ENCODE peak calls at places on chromosomes 3 and 15, in six cellular contexts. W is suprapubic skin, O is GM23338, F is GM12865, T is BJ, N is AG10803. U is an unnamed sample.

GRCh38 chr15:57683481-57683880 is 23.0 kb upstream of the POLR2M start:
- DNase-seq in F (no peak), T (no peak), O (no peak), W (no peak), N (no peak), U (no peak)

GRCh38 chr15:84969257-84969656 is 12.4 kb upstream of the PDE8A start:
- DNase-seq in O (no peak), N (no peak), T (no peak), F (no peak), W (no peak), U (no peak)

GRCh38 chr3:195821403-195822130 is 9.8 kb upstream of the MUC4 start:
- DNase-seq in W (no peak), N (no peak), F (no peak), O (no peak), T (no peak), U (no peak)

GRCh38 chr3:127363171-127363570 is 75.3 kb upstream of the PRR20G start:
- DNase-seq in W (no peak), N (no peak), O (no peak), T (no peak), F (no peak), U (no peak)

GRCh38 chr3:10968390-10968789 is 24.2 kb upstream of the SLC6A1 start:
- DNase-seq in N (no peak), O (peak), W (no peak), T (no peak), F (no peak), U (no peak)

GRCh38 chr3:117871934-117872333 is 1162.4 kb downstream of the TUSC7 start:
- DNase-seq in O (no peak), F (no peak), W (no peak), T (no peak), N (no peak), U (no peak)

GRCh38 chr15:45603881-45604280 is 16.7 kb downstream of the BLOC1S6 start:
- DNase-seq in W (no peak), N (no peak), O (no peak), F (peak), T (no peak), U (no peak)

GRCh38 chr15:56732881-56733130 is 503 bp downstream of the ZNF280D start:
- DNase-seq in O (no peak), W (peak), N (no peak), T (no peak), F (no peak), U (no peak)

GRCh38 chr3:182036382-182036781 is 324.7 kb downstream of the SOX2 start:
- DNase-seq in O (no peak), N (no peak), T (no peak), W (no peak), F (no peak), U (no peak)

GRCh38 chr3:146189519-146190173 is 28.7 kb upstream of the PLOD2 start:
- DNase-seq in N (peak), T (no peak), F (peak), O (peak), W (no peak), U (no peak)

GRCh38 chr3:52128118-52128683 is 26.0 kb downstream of the POC1A start:
- DNase-seq in O (peak), F (no peak), W (no peak), T (no peak), N (peak), U (no peak)

GRCh38 chr3:33915796-33916589 is 117.6 kb downstream of the PDCD6IP start:
- DNase-seq in O (peak), T (no peak), W (no peak), F (peak), N (no peak), U (no peak)

GRCh38 chr3:37347941-37348340 is 173.6 kb upstream of the LRRFIP2 start:
- DNase-seq in F (no peak), O (no peak), W (no peak), N (no peak), T (no peak), U (no peak)

DNA sequence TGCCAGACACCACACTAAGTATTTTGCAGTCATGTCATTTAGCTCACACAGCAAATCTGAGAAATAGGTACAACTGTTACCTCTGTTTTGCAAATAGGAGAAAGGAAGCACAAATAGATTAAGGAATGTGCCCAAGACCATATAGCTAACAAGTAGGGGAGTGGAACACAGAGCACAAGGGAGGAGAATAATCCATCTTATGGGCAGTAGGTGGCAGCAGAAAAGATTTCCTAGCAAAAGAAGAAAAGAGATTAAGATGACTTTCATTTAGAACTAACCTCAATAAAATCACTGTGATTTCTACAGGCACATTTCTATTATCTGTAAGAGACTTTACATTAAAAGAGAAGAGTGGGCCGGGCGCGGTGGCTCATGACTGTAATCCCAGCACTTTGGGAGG is 49.1 kb downstream of the NR1I2 start:
- DNase-seq in T (no peak), N (no peak), O (peak), F (no peak), W (no peak), U (no peak)
- TF ChIP-seq CTCF in T (peak), N (peak), O (peak), F (no peak), W (no peak), U (peak)

GRCh38 chr15:31369716-31370115 is 43.1 kb downstream of the KLF13 start:
- DNase-seq in F (no peak), W (no peak), T (no peak), N (no peak), O (no peak), U (no peak)

GRCh38 chr15:31367021-31367729 is 40.5 kb downstream of the KLF13 start:
- DNase-seq in O (no peak), N (no peak), W (peak), T (no peak), F (no peak), U (no peak)

GRCh38 chr15:31366169-31366734 is 39.6 kb downstream of the KLF13 start:
- DNase-seq in W (peak), F (no peak), O (peak), N (peak), T (no peak), U (no peak)

GRCh38 chr15:31365655-31366127 is 39.1 kb downstream of the KLF13 start:
- DNase-seq in T (peak), N (peak), W (peak), O (peak), F (peak), U (no peak)

DNA sequence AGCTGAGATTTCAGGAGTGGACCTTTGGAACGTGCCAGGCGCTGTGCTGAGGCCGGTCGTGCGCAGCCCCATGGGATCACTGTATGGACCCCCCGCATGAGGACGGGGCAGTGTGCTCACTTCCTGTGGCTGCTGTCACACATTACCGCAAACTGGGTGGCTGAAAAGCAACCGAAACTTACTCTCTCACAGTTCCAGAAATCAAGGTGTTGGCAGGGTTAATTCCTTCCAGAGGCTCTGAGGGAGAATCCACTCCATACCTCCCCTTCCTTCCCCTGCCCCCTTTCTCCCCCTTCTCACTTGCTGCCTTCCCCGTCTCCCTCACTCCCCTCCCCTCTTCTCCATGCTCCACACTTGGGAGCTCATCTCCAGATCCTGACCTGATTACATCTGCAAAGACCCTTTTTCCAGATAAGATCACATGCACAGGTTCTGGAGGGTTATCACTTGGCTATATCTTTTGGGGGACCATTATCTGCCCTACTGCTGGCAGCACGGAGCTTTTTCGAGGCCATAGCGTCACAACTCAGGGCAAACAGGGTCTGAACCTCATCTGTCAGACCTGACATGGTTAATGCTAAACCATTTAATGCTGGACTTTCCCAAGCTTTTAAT is 41.2 kb downstream of the KLF13 start:
- DNase-seq in N (no peak), F (peak), O (no peak), T (no peak), W (no peak), U (no peak)
- H3K4me3 ChIP-seq in N (no peak), F (no peak), O (no peak), T (no peak), W (no peak), U (no peak)

GRCh38 chr3:4776399-4776979 is 202.7 kb upstream of the BHLHE40 start:
- DNase-seq in O (no peak), W (no peak), N (no peak), T (no peak), F (peak), U (no peak)

GRCh38 chr3:4778119-4778518 is 201.1 kb upstream of the BHLHE40 start:
- DNase-seq in T (no peak), F (no peak), O (no peak), N (no peak), W (no peak), U (no peak)

GRCh38 chr3:4776980-4777581 is 202.2 kb upstream of the BHLHE40 start:
- DNase-seq in F (peak), N (peak), W (no peak), T (no peak), O (no peak), U (no peak)

GRCh38 chr3:4780545-4780957 is 198.7 kb upstream of the BHLHE40 start:
- DNase-seq in O (peak), W (no peak), T (no peak), N (no peak), F (no peak), U (no peak)

GRCh38 chr3:4778740-4779139 is 200.5 kb upstream of the BHLHE40 start:
- DNase-seq in O (no peak), W (no peak), T (no peak), F (no peak), N (no peak), U (no peak)
- TF ChIP-seq CTCF in O (no peak), W (no peak), T (no peak), F (no peak), N (no peak), U (no peak)

DNA sequence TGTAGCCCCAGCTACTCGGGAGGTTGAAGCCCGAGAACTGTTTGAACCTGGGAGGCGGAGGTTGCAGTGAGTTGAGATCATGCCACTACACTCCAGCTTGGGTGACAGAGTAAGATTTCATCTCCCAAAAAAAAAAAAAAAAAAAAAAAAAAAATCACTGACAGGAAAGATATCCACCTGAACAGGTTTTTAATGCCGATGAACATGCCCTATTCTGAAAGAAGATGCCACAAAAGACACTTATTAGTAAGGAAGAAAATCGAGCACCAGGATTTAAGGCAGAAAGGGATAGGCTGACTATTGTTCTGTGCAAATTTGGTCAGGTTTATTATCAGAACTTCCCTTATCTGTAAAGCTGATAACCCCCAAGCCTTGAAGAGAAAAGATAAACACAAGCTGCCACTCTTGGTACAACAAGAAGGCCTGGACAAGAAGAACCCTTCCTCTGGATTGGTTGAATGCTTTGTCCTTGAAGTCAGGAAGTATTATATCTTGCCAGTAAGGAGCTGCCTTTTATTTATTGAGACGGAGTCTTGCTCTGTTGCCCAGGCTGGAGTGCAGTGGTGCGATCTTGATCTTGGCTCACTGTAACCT is 2.7 kb upstream of the PARP16 start:
- DNase-seq in O (no peak), W (no peak), N (no peak), F (no peak), T (no peak), U (no peak)
- H3K4me3 ChIP-seq in O (no peak), W (no peak), N (no peak), F (no peak), T (no peak), U (no peak)

DNA sequence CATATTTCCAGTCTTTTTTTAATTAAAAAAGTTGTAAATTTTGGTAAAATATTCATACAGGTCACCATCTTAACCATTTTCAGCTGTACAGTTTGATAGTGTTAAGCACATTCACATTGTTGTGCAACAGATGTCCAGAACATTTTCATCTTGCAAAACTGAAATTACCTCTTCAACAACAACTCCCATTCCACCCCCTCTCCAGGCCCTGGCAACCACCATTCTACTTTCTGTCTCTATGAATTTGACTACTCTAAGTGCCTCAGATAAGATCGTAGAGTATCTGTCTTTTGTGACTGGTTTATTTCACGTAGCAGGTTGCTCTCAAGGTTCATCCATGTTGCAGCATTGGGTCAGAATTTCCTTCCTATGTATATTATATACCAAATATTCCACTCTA is 76.0 kb downstream of the SLCO3A1 start:
- DNase-seq in N (peak), F (no peak), O (no peak), T (no peak), W (no peak), U (no peak)
- TF ChIP-seq CTCF in N (no peak), F (no peak), O (no peak), T (no peak), W (no peak), U (no peak)

DNA sequence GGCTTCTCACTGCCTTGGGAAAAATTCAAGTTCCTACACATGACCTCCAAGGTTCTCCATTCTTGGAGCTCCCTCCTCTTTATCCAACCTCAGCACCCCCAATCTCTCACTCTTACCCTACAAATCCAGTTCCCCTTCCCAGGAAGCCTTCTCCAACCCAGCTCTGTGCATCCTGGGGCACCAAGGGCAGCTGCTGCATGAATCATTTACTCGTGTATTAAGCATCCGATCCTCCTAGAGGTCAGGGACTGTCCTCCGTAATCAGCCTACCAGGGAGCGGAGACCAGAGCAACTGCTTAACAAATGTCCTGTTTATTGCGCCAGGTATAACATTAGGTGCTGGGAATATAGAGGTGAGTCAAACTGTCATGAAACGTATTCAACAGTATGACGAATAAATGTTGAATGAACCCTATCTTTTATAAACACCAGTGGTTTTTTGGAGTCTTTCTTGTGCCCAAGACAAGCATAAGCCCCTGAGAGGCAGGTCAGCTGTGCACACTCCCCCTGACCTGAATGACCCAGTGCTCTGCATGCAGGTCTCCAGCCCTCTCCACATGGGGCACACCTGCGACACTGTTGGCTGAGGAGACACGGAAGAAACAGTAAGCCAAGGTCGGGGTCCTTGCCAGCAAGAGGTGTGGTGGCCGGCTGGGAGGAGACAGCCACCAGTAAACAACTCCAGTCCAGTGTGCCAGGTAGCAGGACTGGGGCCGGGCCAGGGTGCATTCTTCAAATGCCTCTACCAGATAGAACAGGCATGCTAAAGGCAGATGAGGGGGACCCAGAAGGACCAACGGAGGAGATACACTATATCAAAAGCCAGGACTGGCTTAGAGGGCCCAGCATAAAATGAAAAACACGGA is 27.6 kb downstream of the ANP32A start:
- DNase-seq in O (no peak), N (no peak), F (no peak), W (no peak), T (no peak), U (no peak)
- H3K4me3 ChIP-seq in O (no peak), N (no peak), F (no peak), W (no peak), T (no peak), U (no peak)

GRCh38 chr15:75134748-75135147 is 66.9 kb upstream of the C15orf39 start:
- DNase-seq in O (no peak), N (no peak), F (no peak), T (no peak), W (no peak), U (no peak)

GRCh38 chr15:75127186-75127585 is 74.5 kb upstream of the C15orf39 start:
- DNase-seq in N (no peak), W (no peak), O (no peak), T (no peak), F (no peak), U (no peak)

GRCh38 chr15:75129788-75130187 is 71.9 kb upstream of the C15orf39 start:
- DNase-seq in F (peak), T (no peak), O (no peak), W (no peak), N (no peak), U (no peak)

GRCh38 chr15:75130597-75131268 is 70.9 kb upstream of the C15orf39 start:
- DNase-seq in F (peak), W (no peak), N (no peak), O (no peak), T (no peak), U (no peak)

DNA sequence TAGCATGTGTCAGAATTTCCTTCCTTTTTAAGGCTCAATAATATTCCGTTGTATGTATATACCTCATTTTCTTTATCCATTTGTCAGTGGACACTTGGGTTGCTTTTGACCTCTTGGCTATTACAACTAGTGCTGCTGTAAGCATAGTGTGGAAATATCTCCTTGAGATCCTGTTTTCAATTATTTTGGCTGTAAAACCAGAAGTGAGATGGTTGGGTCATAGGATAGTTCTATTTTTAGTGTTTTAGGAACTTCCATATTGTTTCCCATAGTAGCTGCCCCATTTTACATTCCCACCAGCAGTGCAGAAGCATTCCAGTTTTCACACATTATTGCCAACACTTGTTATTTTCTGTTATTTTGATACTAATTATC is 70.4 kb upstream of the C15orf39 start:
- DNase-seq in T (no peak), F (no peak), N (peak), O (no peak), W (no peak), U (no peak)
- TF ChIP-seq CTCF in T (no peak), F (no peak), N (no peak), O (no peak), W (no peak), U (no peak)

GRCh38 chr3:58471025-58471887 is 20.6 kb upstream of the KCTD6 start:
- DNase-seq in T (peak), W (no peak), O (no peak), N (peak), F (no peak), U (peak)
- H3K4me3 ChIP-seq in T (no peak), W (no peak), O (no peak), N (no peak), F (no peak), U (no peak)

DNA sequence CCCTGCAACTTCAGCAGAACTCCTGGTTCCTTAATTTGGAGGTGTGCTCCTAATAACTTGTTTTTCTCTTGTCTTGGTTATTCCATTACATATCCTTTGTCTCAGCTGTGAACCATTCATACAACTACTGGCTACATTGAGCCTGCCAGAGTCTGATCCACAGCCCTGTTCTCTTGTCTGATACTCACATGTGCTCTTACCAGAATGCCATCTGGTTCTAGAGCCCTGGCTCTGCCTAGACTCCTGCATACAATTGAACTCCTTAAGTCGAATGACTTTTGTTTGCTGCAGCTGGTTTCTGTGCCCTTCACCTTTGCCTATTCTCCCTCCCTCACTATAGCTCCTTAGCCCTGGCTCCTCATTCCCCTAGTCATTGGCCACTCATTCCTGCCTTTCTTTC is 85.5 kb downstream of the LRRC28 start:
- DNase-seq in N (no peak), W (no peak), T (no peak), O (no peak), F (no peak), U (no peak)
- TF ChIP-seq CTCF in N (no peak), W (no peak), T (no peak), O (no peak), F (no peak), U (no peak)

GRCh38 chr3:194314669-194315068 is 36.5 kb downstream of the CPN2 start:
- DNase-seq in T (no peak), F (no peak), O (no peak), W (no peak), N (no peak), U (no peak)
- H3K4me3 ChIP-seq in T (no peak), F (no peak), O (peak), W (no peak), N (no peak), U (no peak)